ENCODE peak calls at places on chromosome 22, in eight cellular contexts. U, Z, C, X, A, F, V and S are unnamed samples.

GRCh38 chr22:24429411-24430365 is 2.3 kb downstream of the ADORA2A start:
- DNase-seq in U (no peak), Z (no peak), C (no peak), X (no peak), A (peak; percentile 69), F (peak; percentile 70), V (peak; percentile 39), S (peak; percentile 58)

GRCh38 chr22:35392357-35392756 is 7.6 kb upstream of the MCM5 start:
- DNase-seq in U (no peak), Z (no peak), C (no peak), X (no peak), A (no peak), F (no peak), V (no peak), S (no peak)

GRCh38 chr22:50243704-50244419 is 961 bp downstream of the TUBGCP6 start:
- DNase-seq in U (no peak), Z (no peak), C (peak; percentile 15), X (no peak), A (no peak), F (no peak), V (peak; percentile 7), S (no peak)

GRCh38 chr22:20463324-20464095 is 25.9 kb upstream of the SCARF2 start:
- DNase-seq in U (no peak), Z (no peak), C (no peak), X (no peak), A (peak; percentile 19), F (no peak), V (no peak), S (no peak)

GRCh38 chr22:48940988-48941902 is 886.4 kb downstream of the BRD1 start:
- DNase-seq in U (no peak), Z (no peak), C (no peak), X (no peak), A (peak; percentile 50), F (no peak), V (no peak), S (no peak)

GRCh38 chr22:29143848-29144785 is 61.6 kb upstream of the EMID1 start:
- DNase-seq in U (no peak), Z (no peak), C (no peak), X (no peak), A (no peak), F (no peak), V (no peak), S (no peak)

GRCh38 chr22:39958916-39959639 is 1.1 kb upstream of the TMA7B start:
- DNase-seq in U (no peak), Z (no peak), C (no peak), X (no peak), A (no peak), F (no peak), V (no peak), S (no peak)

GRCh38 chr22:23838686-23839468 is at the start of gene DERL3:
- DNase-seq in U (peak; percentile 99), Z (peak; percentile 96), C (peak; percentile 96), X (peak; percentile 97), A (peak; percentile 99), F (peak; percentile 98), V (peak; percentile 92), S (peak; percentile 78)

GRCh38 chr22:46827781-46828180 is 65.3 kb downstream of the TBC1D22A start:
- DNase-seq in U (no peak), Z (no peak), C (no peak), X (no peak), A (no peak), F (no peak), V (no peak), S (no peak)

GRCh38 chr22:49476176-49476575 is 351.5 kb downstream of the BRD1 start:
- DNase-seq in U (no peak), Z (no peak), C (no peak), X (no peak), A (no peak), F (no peak), V (no peak), S (no peak)

GRCh38 chr22:20567371-20567847 is 60.0 kb downstream of the MED15 start:
- DNase-seq in U (no peak), Z (no peak), C (peak; percentile 74), X (peak; percentile 69), A (no peak), F (peak; percentile 6), V (peak; percentile 54), S (peak; percentile 79)

GRCh38 chr22:49363526-49364230 is 464.0 kb downstream of the BRD1 start:
- DNase-seq in U (no peak), Z (no peak), C (no peak), X (no peak), A (peak; percentile 22), F (no peak), V (no peak), S (no peak)

GRCh38 chr22:17214416-17215043 is 4.7 kb downstream of the ADA2 start:
- DNase-seq in U (no peak), Z (no peak), C (no peak), X (no peak), A (no peak), F (no peak), V (no peak), S (no peak)

GRCh38 chr22:35938226-35938625 is 90.4 kb downstream of the RBFOX2 start:
- DNase-seq in U (no peak), Z (no peak), C (peak; percentile 65), X (no peak), A (no peak), F (no peak), V (peak; percentile 76), S (no peak)

GRCh38 chr22:19958083-19959042 is 16.7 kb upstream of the TXNRD2 start:
- DNase-seq in U (no peak), Z (peak; percentile 73), C (peak; percentile 74), X (no peak), A (no peak), F (peak; percentile 18), V (peak; percentile 78), S (no peak)

DNA sequence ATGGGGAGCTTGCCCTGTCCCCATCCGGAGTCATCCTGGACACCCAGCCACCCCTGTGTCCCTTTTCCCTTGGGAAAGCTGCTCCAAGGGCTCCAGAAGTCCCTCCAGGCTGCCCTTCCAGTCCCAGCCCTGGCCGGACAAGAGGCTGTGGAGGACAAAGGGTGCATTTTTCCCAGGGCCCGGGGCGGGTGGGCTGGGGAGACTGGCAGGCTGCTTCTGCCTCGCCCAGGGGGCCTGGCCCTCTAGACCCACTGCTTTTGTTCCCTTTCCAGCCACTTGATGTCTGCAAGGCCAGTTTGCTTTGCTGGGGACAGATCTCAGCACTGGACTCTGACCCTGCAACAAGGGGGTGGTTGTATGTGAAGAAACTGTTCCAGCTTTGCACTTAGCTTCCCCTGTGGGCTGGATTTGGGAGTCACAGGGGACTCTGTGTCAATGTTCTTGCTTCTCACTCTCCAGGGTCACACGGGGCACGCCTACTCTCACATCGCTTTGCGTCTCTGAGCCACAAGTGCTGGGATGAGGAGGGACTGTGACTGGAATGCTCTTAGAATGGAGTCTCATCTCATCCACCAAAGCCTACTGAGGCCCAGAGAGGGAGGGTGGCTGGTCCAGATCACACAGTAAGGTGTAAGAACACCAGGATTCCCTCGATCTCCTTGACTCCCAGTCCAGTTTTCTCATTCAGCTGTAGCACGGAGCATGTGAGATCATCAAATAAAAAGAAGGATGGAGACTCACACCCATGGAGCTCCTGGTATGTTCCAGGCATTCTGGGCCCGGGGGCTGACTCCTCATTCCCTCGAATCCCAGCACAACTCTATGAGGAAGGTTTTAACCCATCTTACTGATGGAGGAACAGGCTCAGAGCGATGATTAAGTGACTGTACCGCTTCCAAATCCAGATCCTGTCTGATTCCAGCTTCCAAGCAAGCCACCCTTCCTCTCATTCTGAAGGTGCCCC is 59.9 kb downstream of the FBXO7 start:
- DNase-seq in U (no peak), Z (no peak), C (no peak), X (peak; percentile 55), A (no peak), F (peak; percentile 65), V (peak; percentile 41), S (no peak)
- TF ChIP-seq CTCF in U (no peak), Z (no peak), C (no peak), X (no peak), A (no peak), F (peak; percentile 12), V (no peak), S (no peak)

DNA sequence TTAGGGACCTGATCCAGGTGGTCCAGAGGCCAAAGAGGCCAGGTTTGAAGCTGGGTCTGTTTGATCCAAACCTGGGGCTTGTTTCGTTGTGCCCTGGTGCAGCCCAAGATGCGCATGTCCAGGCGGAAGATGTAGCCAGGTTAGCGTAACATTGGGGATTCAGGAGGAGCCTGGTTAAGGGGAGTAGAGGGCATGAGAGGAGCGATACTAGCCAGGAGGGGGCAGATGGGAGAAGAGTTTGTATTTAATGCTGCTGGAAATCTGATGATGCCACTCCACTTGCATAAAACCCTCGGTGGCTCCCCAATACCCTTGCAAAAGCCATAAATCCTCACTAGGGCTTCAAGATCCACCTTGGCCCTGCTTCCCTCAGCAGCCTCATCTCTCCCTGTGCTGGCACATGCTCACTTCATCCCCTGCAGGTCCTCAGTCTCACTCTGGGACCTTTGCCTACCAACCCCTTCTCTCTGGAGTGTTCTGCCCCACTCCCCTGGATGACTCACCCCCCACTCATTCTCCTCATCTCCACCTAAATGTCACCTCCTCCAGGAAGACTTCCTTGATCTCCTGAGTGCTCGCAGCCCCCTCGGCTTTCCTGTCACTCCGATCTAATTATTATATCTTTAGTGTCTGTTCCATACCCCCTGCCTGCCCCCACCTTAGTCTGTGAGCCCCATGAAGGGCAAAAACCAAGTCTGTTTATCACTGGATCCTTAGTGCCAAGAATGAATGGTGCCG is 95.9 kb downstream of the MIAT start:
- DNase-seq in U (no peak), Z (no peak), C (no peak), X (no peak), A (no peak), F (no peak), V (no peak), S (no peak)
- TF ChIP-seq CTCF in U (peak; percentile 44), Z (no peak), C (peak; percentile 14), X (no peak), A (no peak), F (no peak), V (no peak), S (no peak)

GRCh38 chr22:37483050-37483449 is 3.1 kb downstream of the MFNG start:
- DNase-seq in U (no peak), Z (no peak), C (no peak), X (no peak), A (no peak), F (no peak), V (no peak), S (no peak)

GRCh38 chr22:37479196-37479595 is 7.0 kb downstream of the MFNG start:
- DNase-seq in U (no peak), Z (no peak), C (no peak), X (no peak), A (no peak), F (no peak), V (no peak), S (no peak)

GRCh38 chr22:37482244-37482643 is 3.9 kb downstream of the MFNG start:
- DNase-seq in U (no peak), Z (no peak), C (no peak), X (no peak), A (no peak), F (no peak), V (no peak), S (no peak)

GRCh38 chr22:37481347-37481907 is 4.8 kb downstream of the MFNG start:
- DNase-seq in U (no peak), Z (no peak), C (no peak), X (no peak), A (no peak), F (no peak), V (no peak), S (no peak)

GRCh38 chr22:37480387-37481346 is 5.5 kb downstream of the MFNG start:
- DNase-seq in U (no peak), Z (no peak), C (no peak), X (no peak), A (no peak), F (no peak), V (no peak), S (no peak)
- TF ChIP-seq CTCF in U (no peak), Z (no peak), C (no peak), X (no peak), A (no peak), F (no peak), V (no peak), S (no peak)

GRCh38 chr22:31630331-31631329 is 31.4 kb downstream of the PISD start:
- DNase-seq in U (peak; percentile 58), Z (peak; percentile 72), C (peak; percentile 70), X (peak; percentile 95), A (peak; percentile 94), F (peak; percentile 82), V (peak; percentile 64), S (peak; percentile 71)
- TF ChIP-seq CTCF in U (peak; percentile 12), Z (no peak), C (no peak), X (no peak), A (no peak), F (no peak), V (no peak), S (peak; percentile 18)